ENCODE peak calls at places on chromosome 2, in nine cellular contexts. One of them, this sample, is unnamed.

GRCh38 chr2:221322741-221323140 is 249.4 kb downstream of the EPHA4 start:
- DNase-seq in endodermal cell: no peak
- DNase-seq in kidney epithelial cell: peak
- DNase-seq in endothelial cell: no peak
- DNase-seq in astrocyte of the spinal cord: no peak
- DNase-seq in lower lobe of right lung: no peak
- DNase-seq in dorsolateral prefrontal cortex: no peak
- DNase-seq in MCF 10A: no peak
- DNase-seq in GM06990: no peak
- DNase-seq in this sample: no peak

GRCh38 chr2:53091183-53091582 is 676.4 kb upstream of the CHAC2 start:
- DNase-seq in endodermal cell: no peak
- DNase-seq in kidney epithelial cell: no peak
- DNase-seq in endothelial cell: no peak
- DNase-seq in astrocyte of the spinal cord: no peak
- DNase-seq in lower lobe of right lung: no peak
- DNase-seq in dorsolateral prefrontal cortex: no peak
- DNase-seq in MCF 10A: peak
- DNase-seq in GM06990: no peak
- DNase-seq in this sample: no peak

GRCh38 chr2:26541401-26542193 is 63.7 kb upstream of the OTOF start:
- DNase-seq in endodermal cell: peak
- DNase-seq in kidney epithelial cell: no peak
- DNase-seq in endothelial cell: no peak
- DNase-seq in astrocyte of the spinal cord: no peak
- DNase-seq in lower lobe of right lung: no peak
- DNase-seq in dorsolateral prefrontal cortex: no peak
- DNase-seq in MCF 10A: no peak
- DNase-seq in GM06990: no peak
- DNase-seq in this sample: no peak

GRCh38 chr2:98504386-98505109 is 59.9 kb downstream of the INPP4A start:
- DNase-seq in endodermal cell: no peak
- DNase-seq in kidney epithelial cell: no peak
- DNase-seq in endothelial cell: no peak
- DNase-seq in astrocyte of the spinal cord: peak
- DNase-seq in lower lobe of right lung: no peak
- DNase-seq in dorsolateral prefrontal cortex: no peak
- DNase-seq in MCF 10A: no peak
- DNase-seq in GM06990: no peak
- DNase-seq in this sample: no peak

GRCh38 chr2:72985891-72986683 is 68.8 kb downstream of the EMX1 start:
- DNase-seq in endodermal cell: no peak
- DNase-seq in kidney epithelial cell: no peak
- DNase-seq in endothelial cell: no peak
- DNase-seq in astrocyte of the spinal cord: no peak
- DNase-seq in lower lobe of right lung: peak
- DNase-seq in dorsolateral prefrontal cortex: peak
- DNase-seq in MCF 10A: no peak
- DNase-seq in GM06990: no peak
- DNase-seq in this sample: no peak

GRCh38 chr2:229313591-229313990 is 42.5 kb upstream of the PID1 start:
- DNase-seq in endodermal cell: no peak
- DNase-seq in kidney epithelial cell: no peak
- DNase-seq in endothelial cell: no peak
- DNase-seq in astrocyte of the spinal cord: peak
- DNase-seq in lower lobe of right lung: no peak
- DNase-seq in dorsolateral prefrontal cortex: no peak
- DNase-seq in MCF 10A: peak
- DNase-seq in GM06990: no peak
- DNase-seq in this sample: no peak

GRCh38 chr2:11613297-11613696 is 56.7 kb downstream of the NTSR2 start:
- DNase-seq in endodermal cell: no peak
- DNase-seq in kidney epithelial cell: no peak
- DNase-seq in endothelial cell: no peak
- DNase-seq in astrocyte of the spinal cord: no peak
- DNase-seq in lower lobe of right lung: no peak
- DNase-seq in dorsolateral prefrontal cortex: no peak
- DNase-seq in MCF 10A: no peak
- DNase-seq in GM06990: no peak
- DNase-seq in this sample: no peak

GRCh38 chr2:163266772-163267171 is 428.2 kb upstream of the KCNH7 start:
- DNase-seq in endodermal cell: no peak
- DNase-seq in kidney epithelial cell: peak
- DNase-seq in endothelial cell: no peak
- DNase-seq in astrocyte of the spinal cord: peak
- DNase-seq in lower lobe of right lung: no peak
- DNase-seq in dorsolateral prefrontal cortex: no peak
- DNase-seq in MCF 10A: peak
- DNase-seq in GM06990: no peak
- DNase-seq in this sample: no peak

GRCh38 chr2:222656544-222657446 is 903 bp upstream of the FARSB start:
- DNase-seq in endodermal cell: peak
- DNase-seq in kidney epithelial cell: no peak
- DNase-seq in endothelial cell: no peak
- DNase-seq in astrocyte of the spinal cord: no peak
- DNase-seq in lower lobe of right lung: no peak
- DNase-seq in dorsolateral prefrontal cortex: no peak
- DNase-seq in MCF 10A: peak
- DNase-seq in GM06990: no peak
- DNase-seq in this sample: no peak

GRCh38 chr2:222653280-222653679 is 2.6 kb downstream of the FARSB start:
- DNase-seq in endodermal cell: no peak
- DNase-seq in kidney epithelial cell: no peak
- DNase-seq in endothelial cell: no peak
- DNase-seq in astrocyte of the spinal cord: no peak
- DNase-seq in lower lobe of right lung: no peak
- DNase-seq in dorsolateral prefrontal cortex: no peak
- DNase-seq in MCF 10A: no peak
- DNase-seq in GM06990: no peak
- DNase-seq in this sample: no peak

GRCh38 chr2:222652856-222653255 is 3.0 kb downstream of the FARSB start:
- DNase-seq in endodermal cell: no peak
- DNase-seq in kidney epithelial cell: no peak
- DNase-seq in endothelial cell: no peak
- DNase-seq in astrocyte of the spinal cord: no peak
- DNase-seq in lower lobe of right lung: no peak
- DNase-seq in dorsolateral prefrontal cortex: no peak
- DNase-seq in MCF 10A: peak
- DNase-seq in GM06990: no peak
- DNase-seq in this sample: no peak

GRCh38 chr2:222655748-222656543 is at the start of gene FARSB:
- DNase-seq in endodermal cell: peak
- DNase-seq in kidney epithelial cell: peak
- DNase-seq in endothelial cell: peak
- DNase-seq in astrocyte of the spinal cord: peak
- DNase-seq in lower lobe of right lung: peak
- DNase-seq in dorsolateral prefrontal cortex: peak
- DNase-seq in MCF 10A: peak
- DNase-seq in GM06990: peak
- DNase-seq in this sample: peak

GRCh38 chr2:222655406-222655747 is 515 bp downstream of the FARSB start:
- DNase-seq in endodermal cell: no peak
- DNase-seq in kidney epithelial cell: no peak
- DNase-seq in endothelial cell: no peak
- DNase-seq in astrocyte of the spinal cord: peak
- DNase-seq in lower lobe of right lung: no peak
- DNase-seq in dorsolateral prefrontal cortex: no peak
- DNase-seq in MCF 10A: peak
- DNase-seq in GM06990: no peak
- DNase-seq in this sample: no peak
- TF ChIP-seq CTCF in endodermal cell: no peak
- TF ChIP-seq CTCF in kidney epithelial cell: no peak
- TF ChIP-seq CTCF in endothelial cell: no peak
- TF ChIP-seq CTCF in astrocyte of the spinal cord: no peak
- TF ChIP-seq CTCF in lower lobe of right lung: no peak
- TF ChIP-seq CTCF in dorsolateral prefrontal cortex: no peak
- TF ChIP-seq CTCF in MCF 10A: no peak
- TF ChIP-seq CTCF in GM06990: no peak
- TF ChIP-seq CTCF in this sample: no peak

GRCh38 chr2:68177541-68177940 is 19.9 kb downstream of the PNO1 start:
- DNase-seq in endodermal cell: no peak
- DNase-seq in kidney epithelial cell: no peak
- DNase-seq in endothelial cell: no peak
- DNase-seq in astrocyte of the spinal cord: no peak
- DNase-seq in lower lobe of right lung: no peak
- DNase-seq in dorsolateral prefrontal cortex: no peak
- DNase-seq in MCF 10A: no peak
- DNase-seq in GM06990: no peak
- DNase-seq in this sample: no peak
- TF ChIP-seq CTCF in endodermal cell: no peak
- TF ChIP-seq CTCF in kidney epithelial cell: no peak
- TF ChIP-seq CTCF in endothelial cell: no peak
- TF ChIP-seq CTCF in astrocyte of the spinal cord: no peak
- TF ChIP-seq CTCF in lower lobe of right lung: no peak
- TF ChIP-seq CTCF in dorsolateral prefrontal cortex: no peak
- TF ChIP-seq CTCF in MCF 10A: no peak
- TF ChIP-seq CTCF in GM06990: no peak
- TF ChIP-seq CTCF in this sample: no peak

GRCh38 chr2:106885981-106886915 is at the start of gene ST6GAL2:
- DNase-seq in endodermal cell: peak
- DNase-seq in kidney epithelial cell: no peak
- DNase-seq in endothelial cell: peak
- DNase-seq in astrocyte of the spinal cord: peak
- DNase-seq in lower lobe of right lung: no peak
- DNase-seq in dorsolateral prefrontal cortex: peak
- DNase-seq in MCF 10A: no peak
- DNase-seq in GM06990: peak
- DNase-seq in this sample: peak
- TF ChIP-seq CTCF in endodermal cell: no peak
- TF ChIP-seq CTCF in kidney epithelial cell: no peak
- TF ChIP-seq CTCF in endothelial cell: no peak
- TF ChIP-seq CTCF in astrocyte of the spinal cord: no peak
- TF ChIP-seq CTCF in lower lobe of right lung: no peak
- TF ChIP-seq CTCF in dorsolateral prefrontal cortex: peak
- TF ChIP-seq CTCF in MCF 10A: no peak
- TF ChIP-seq CTCF in GM06990: no peak
- TF ChIP-seq CTCF in this sample: no peak

GRCh38 chr2:216283038-216283900 is 89.0 kb downstream of the MARCHF4 start:
- DNase-seq in endodermal cell: peak
- DNase-seq in kidney epithelial cell: no peak
- DNase-seq in endothelial cell: peak
- DNase-seq in astrocyte of the spinal cord: no peak
- DNase-seq in lower lobe of right lung: no peak
- DNase-seq in dorsolateral prefrontal cortex: no peak
- DNase-seq in MCF 10A: peak
- DNase-seq in GM06990: peak
- DNase-seq in this sample: peak
- TF ChIP-seq CTCF in endodermal cell: peak
- TF ChIP-seq CTCF in kidney epithelial cell: peak
- TF ChIP-seq CTCF in endothelial cell: peak
- TF ChIP-seq CTCF in astrocyte of the spinal cord: peak
- TF ChIP-seq CTCF in lower lobe of right lung: peak
- TF ChIP-seq CTCF in dorsolateral prefrontal cortex: no peak
- TF ChIP-seq CTCF in MCF 10A: no peak
- TF ChIP-seq CTCF in GM06990: peak
- TF ChIP-seq CTCF in this sample: peak

DNA sequence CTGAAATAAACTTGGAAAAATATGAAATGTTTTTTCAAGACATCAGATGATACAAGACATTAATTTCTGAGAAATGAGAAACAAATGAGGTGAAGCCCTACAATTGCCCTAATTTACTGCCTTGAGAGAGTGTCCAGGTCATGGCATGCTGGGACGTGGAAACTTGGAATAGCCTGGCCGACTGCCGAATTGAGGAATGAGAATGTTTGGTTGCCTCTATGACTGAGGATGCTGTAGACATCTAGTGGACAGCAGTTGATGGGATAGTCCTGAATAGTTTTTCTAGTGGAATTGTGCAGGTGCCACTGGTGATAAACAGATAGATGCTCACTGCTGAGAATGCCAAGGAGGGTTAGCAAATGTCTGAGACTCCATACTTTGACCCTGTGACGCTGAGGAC is 56.4 kb upstream of the CWC22 start:
- DNase-seq in endodermal cell: no peak
- DNase-seq in kidney epithelial cell: no peak
- DNase-seq in endothelial cell: no peak
- DNase-seq in astrocyte of the spinal cord: no peak
- DNase-seq in lower lobe of right lung: no peak
- DNase-seq in dorsolateral prefrontal cortex: no peak
- DNase-seq in MCF 10A: peak
- DNase-seq in GM06990: no peak
- DNase-seq in this sample: no peak
- TF ChIP-seq CTCF in endodermal cell: no peak
- TF ChIP-seq CTCF in kidney epithelial cell: no peak
- TF ChIP-seq CTCF in endothelial cell: no peak
- TF ChIP-seq CTCF in astrocyte of the spinal cord: peak
- TF ChIP-seq CTCF in lower lobe of right lung: no peak
- TF ChIP-seq CTCF in dorsolateral prefrontal cortex: no peak
- TF ChIP-seq CTCF in MCF 10A: no peak
- TF ChIP-seq CTCF in GM06990: no peak
- TF ChIP-seq CTCF in this sample: no peak

DNA sequence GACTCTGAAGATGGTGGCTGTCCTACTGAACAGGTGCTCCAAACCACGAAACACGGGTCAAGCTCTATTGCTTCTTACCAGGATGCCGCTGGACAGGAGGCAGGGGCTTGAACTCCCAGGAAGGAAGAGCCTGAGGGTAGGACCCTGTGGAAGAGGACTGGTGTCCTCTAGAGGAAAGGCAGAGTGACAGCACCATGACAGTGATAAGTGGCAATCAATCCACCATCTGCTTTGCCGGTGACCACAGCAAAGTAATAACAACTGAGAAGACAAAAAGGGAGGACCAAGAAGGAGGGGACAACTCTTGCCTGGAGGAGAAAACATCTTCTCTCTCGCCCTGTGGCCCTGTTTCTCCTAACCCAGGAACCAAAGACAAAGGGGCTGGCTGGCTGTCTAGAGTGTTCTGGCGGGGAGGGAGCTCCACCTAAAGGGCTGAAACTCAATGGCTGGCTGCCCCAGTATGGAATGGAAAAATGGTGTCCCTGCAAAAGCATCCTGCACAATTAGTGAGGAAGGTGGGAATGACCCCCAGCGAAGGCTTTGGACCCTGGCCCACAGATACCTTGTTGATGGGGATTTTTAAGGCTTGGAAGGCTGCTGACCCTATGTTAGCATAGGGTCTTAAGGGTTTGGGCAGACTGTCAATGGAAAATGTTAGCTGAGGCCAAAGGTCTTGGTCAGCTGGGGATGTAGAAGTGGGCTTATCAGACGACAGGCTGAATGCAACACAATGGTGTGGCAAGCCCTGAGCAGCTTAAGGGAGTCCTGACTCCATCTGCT is 35.4 kb downstream of the PROC start:
- DNase-seq in endodermal cell: peak
- DNase-seq in kidney epithelial cell: no peak
- DNase-seq in endothelial cell: no peak
- DNase-seq in astrocyte of the spinal cord: no peak
- DNase-seq in lower lobe of right lung: no peak
- DNase-seq in dorsolateral prefrontal cortex: no peak
- DNase-seq in MCF 10A: peak
- DNase-seq in GM06990: no peak
- DNase-seq in this sample: no peak
- TF ChIP-seq CTCF in endodermal cell: peak
- TF ChIP-seq CTCF in kidney epithelial cell: no peak
- TF ChIP-seq CTCF in endothelial cell: no peak
- TF ChIP-seq CTCF in astrocyte of the spinal cord: no peak
- TF ChIP-seq CTCF in lower lobe of right lung: no peak
- TF ChIP-seq CTCF in dorsolateral prefrontal cortex: peak
- TF ChIP-seq CTCF in MCF 10A: no peak
- TF ChIP-seq CTCF in GM06990: peak
- TF ChIP-seq CTCF in this sample: no peak

DNA sequence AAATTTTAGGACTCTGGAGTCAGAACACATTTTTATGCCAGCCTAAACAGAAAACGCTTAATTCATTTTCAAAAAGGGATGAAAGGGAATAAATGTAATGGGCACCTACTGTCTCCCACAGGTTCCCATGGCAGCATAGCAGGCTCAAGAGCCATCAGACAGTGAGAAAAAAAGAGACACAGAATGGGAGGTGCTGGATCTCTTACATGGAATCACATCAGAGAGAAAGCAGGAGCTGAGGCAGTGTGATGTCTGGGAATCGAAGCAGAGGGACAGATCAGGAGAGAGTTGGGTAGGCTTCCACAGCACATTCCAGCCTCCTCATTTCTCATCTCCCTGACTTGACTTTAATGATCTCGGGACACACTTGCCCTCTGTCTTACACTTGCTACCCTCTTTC is 684.3 kb downstream of the KCNJ3 start:
- DNase-seq in endodermal cell: no peak
- DNase-seq in kidney epithelial cell: no peak
- DNase-seq in endothelial cell: no peak
- DNase-seq in astrocyte of the spinal cord: no peak
- DNase-seq in lower lobe of right lung: no peak
- DNase-seq in dorsolateral prefrontal cortex: no peak
- DNase-seq in MCF 10A: no peak
- DNase-seq in GM06990: no peak
- DNase-seq in this sample: no peak
- TF ChIP-seq CTCF in endodermal cell: no peak
- TF ChIP-seq CTCF in kidney epithelial cell: no peak
- TF ChIP-seq CTCF in endothelial cell: no peak
- TF ChIP-seq CTCF in astrocyte of the spinal cord: no peak
- TF ChIP-seq CTCF in lower lobe of right lung: no peak
- TF ChIP-seq CTCF in dorsolateral prefrontal cortex: no peak
- TF ChIP-seq CTCF in MCF 10A: no peak
- TF ChIP-seq CTCF in GM06990: no peak
- TF ChIP-seq CTCF in this sample: no peak